ENCODE peak calls at places on chromosomes 6 and 20, in ten cellular contexts. One of them, this sample, is unnamed.

GRCh38 chr6:98014791-98015201 is 731.8 kb upstream of the MMS22L start:
- DNase-seq in adrenal gland: no peak
- DNase-seq in endodermal cell: no peak
- DNase-seq in MM.1S: no peak
- DNase-seq in stomach: no peak
- DNase-seq in fibroblast of lung: no peak
- DNase-seq in retinal pigment epithelial cell: no peak
- DNase-seq in fibroblast of pulmonary artery: no peak
- DNase-seq in NB4: no peak
- DNase-seq in lower leg skin: no peak
- DNase-seq in this sample: no peak

GRCh38 chr20:36447101-36447500 is 94.2 kb upstream of the MYL9 start:
- DNase-seq in endodermal cell: no peak
- DNase-seq in stomach: no peak
- DNase-seq in fibroblast of pulmonary artery: no peak
- DNase-seq in retinal pigment epithelial cell: no peak
- DNase-seq in adrenal gland: no peak
- DNase-seq in fibroblast of lung: no peak
- DNase-seq in lower leg skin: no peak
- DNase-seq in NB4: no peak
- DNase-seq in MM.1S: no peak
- DNase-seq in this sample: no peak

GRCh38 chr20:17712708-17713107 is 12.9 kb downstream of the BANF2 start:
- DNase-seq in stomach: no peak
- DNase-seq in retinal pigment epithelial cell: no peak
- DNase-seq in lower leg skin: no peak
- DNase-seq in fibroblast of pulmonary artery: no peak
- DNase-seq in fibroblast of lung: peak
- DNase-seq in NB4: no peak
- DNase-seq in endodermal cell: no peak
- DNase-seq in MM.1S: no peak
- DNase-seq in adrenal gland: no peak
- DNase-seq in this sample: no peak

GRCh38 chr6:4370066-4370465 is 234.7 kb upstream of the ECI2 start:
- DNase-seq in adrenal gland: no peak
- DNase-seq in lower leg skin: no peak
- DNase-seq in fibroblast of pulmonary artery: peak
- DNase-seq in endodermal cell: peak
- DNase-seq in stomach: no peak
- DNase-seq in fibroblast of lung: peak
- DNase-seq in MM.1S: no peak
- DNase-seq in NB4: no peak
- DNase-seq in retinal pigment epithelial cell: peak
- DNase-seq in this sample: no peak

GRCh38 chr6:165658395-165659058 is 4.5 kb downstream of the PDE10A start:
- DNase-seq in endodermal cell: no peak
- DNase-seq in fibroblast of pulmonary artery: no peak
- DNase-seq in NB4: no peak
- DNase-seq in adrenal gland: no peak
- DNase-seq in stomach: peak
- DNase-seq in retinal pigment epithelial cell: no peak
- DNase-seq in MM.1S: no peak
- DNase-seq in lower leg skin: no peak
- DNase-seq in fibroblast of lung: no peak
- DNase-seq in this sample: no peak

GRCh38 chr20:48879609-48880008 is 41.9 kb upstream of the ARFGEF2 start:
- DNase-seq in fibroblast of lung: no peak
- DNase-seq in retinal pigment epithelial cell: no peak
- DNase-seq in NB4: no peak
- DNase-seq in lower leg skin: no peak
- DNase-seq in MM.1S: no peak
- DNase-seq in fibroblast of pulmonary artery: peak
- DNase-seq in endodermal cell: no peak
- DNase-seq in stomach: no peak
- DNase-seq in adrenal gland: no peak
- DNase-seq in this sample: no peak

GRCh38 chr6:20168668-20169633 is 43.3 kb downstream of the MBOAT1 start:
- DNase-seq in MM.1S: no peak
- DNase-seq in fibroblast of pulmonary artery: peak
- DNase-seq in NB4: peak
- DNase-seq in lower leg skin: peak
- DNase-seq in stomach: no peak
- DNase-seq in adrenal gland: no peak
- DNase-seq in retinal pigment epithelial cell: no peak
- DNase-seq in endodermal cell: no peak
- DNase-seq in fibroblast of lung: no peak
- DNase-seq in this sample: no peak

GRCh38 chr6:33297956-33298772 is 578 bp downstream of the RGL2 start:
- DNase-seq in fibroblast of lung: peak
- DNase-seq in adrenal gland: peak
- DNase-seq in stomach: peak
- DNase-seq in MM.1S: peak
- DNase-seq in NB4: peak
- DNase-seq in fibroblast of pulmonary artery: peak
- DNase-seq in lower leg skin: peak
- DNase-seq in retinal pigment epithelial cell: no peak
- DNase-seq in endodermal cell: peak
- DNase-seq in this sample: peak

GRCh38 chr6:113291751-113292445 is 565.2 kb upstream of the MARCKS start:
- DNase-seq in stomach: no peak
- DNase-seq in retinal pigment epithelial cell: no peak
- DNase-seq in lower leg skin: no peak
- DNase-seq in endodermal cell: no peak
- DNase-seq in fibroblast of pulmonary artery: peak
- DNase-seq in NB4: no peak
- DNase-seq in adrenal gland: no peak
- DNase-seq in MM.1S: no peak
- DNase-seq in fibroblast of lung: peak
- DNase-seq in this sample: no peak

GRCh38 chr6:157240960-157241311 is 82.4 kb downstream of the TMEM242 start:
- DNase-seq in adrenal gland: no peak
- DNase-seq in stomach: no peak
- DNase-seq in NB4: no peak
- DNase-seq in fibroblast of pulmonary artery: no peak
- DNase-seq in fibroblast of lung: no peak
- DNase-seq in endodermal cell: no peak
- DNase-seq in lower leg skin: no peak
- DNase-seq in MM.1S: no peak
- DNase-seq in retinal pigment epithelial cell: no peak
- DNase-seq in this sample: no peak

GRCh38 chr20:41124451-41125094 is 12.8 kb upstream of the PLCG1 start:
- DNase-seq in stomach: no peak
- DNase-seq in MM.1S: no peak
- DNase-seq in retinal pigment epithelial cell: no peak
- DNase-seq in endodermal cell: no peak
- DNase-seq in NB4: no peak
- DNase-seq in fibroblast of pulmonary artery: no peak
- DNase-seq in lower leg skin: no peak
- DNase-seq in fibroblast of lung: no peak
- DNase-seq in adrenal gland: no peak
- DNase-seq in this sample: no peak

GRCh38 chr6:37207903-37208456 is 38.0 kb downstream of the PIM1 start:
- DNase-seq in fibroblast of pulmonary artery: peak
- DNase-seq in stomach: peak
- DNase-seq in endodermal cell: peak
- DNase-seq in retinal pigment epithelial cell: peak
- DNase-seq in lower leg skin: peak
- DNase-seq in fibroblast of lung: peak
- DNase-seq in adrenal gland: peak
- DNase-seq in MM.1S: peak
- DNase-seq in NB4: peak
- DNase-seq in this sample: peak

GRCh38 chr6:37208793-37209192 is 38.8 kb downstream of the PIM1 start:
- DNase-seq in fibroblast of pulmonary artery: no peak
- DNase-seq in endodermal cell: peak
- DNase-seq in NB4: no peak
- DNase-seq in stomach: no peak
- DNase-seq in retinal pigment epithelial cell: no peak
- DNase-seq in lower leg skin: no peak
- DNase-seq in fibroblast of lung: no peak
- DNase-seq in adrenal gland: no peak
- DNase-seq in MM.1S: no peak
- DNase-seq in this sample: no peak

GRCh38 chr6:37212268-37212667 is 42.3 kb downstream of the PIM1 start:
- DNase-seq in adrenal gland: no peak
- DNase-seq in stomach: no peak
- DNase-seq in retinal pigment epithelial cell: no peak
- DNase-seq in MM.1S: no peak
- DNase-seq in fibroblast of pulmonary artery: no peak
- DNase-seq in NB4: no peak
- DNase-seq in lower leg skin: no peak
- DNase-seq in fibroblast of lung: no peak
- DNase-seq in endodermal cell: peak
- DNase-seq in this sample: no peak

GRCh38 chr6:37209461-37210205 is 39.7 kb downstream of the PIM1 start:
- DNase-seq in NB4: no peak
- DNase-seq in adrenal gland: no peak
- DNase-seq in lower leg skin: no peak
- DNase-seq in fibroblast of pulmonary artery: no peak
- DNase-seq in stomach: no peak
- DNase-seq in fibroblast of lung: no peak
- DNase-seq in retinal pigment epithelial cell: no peak
- DNase-seq in MM.1S: no peak
- DNase-seq in endodermal cell: peak
- DNase-seq in this sample: peak

DNA sequence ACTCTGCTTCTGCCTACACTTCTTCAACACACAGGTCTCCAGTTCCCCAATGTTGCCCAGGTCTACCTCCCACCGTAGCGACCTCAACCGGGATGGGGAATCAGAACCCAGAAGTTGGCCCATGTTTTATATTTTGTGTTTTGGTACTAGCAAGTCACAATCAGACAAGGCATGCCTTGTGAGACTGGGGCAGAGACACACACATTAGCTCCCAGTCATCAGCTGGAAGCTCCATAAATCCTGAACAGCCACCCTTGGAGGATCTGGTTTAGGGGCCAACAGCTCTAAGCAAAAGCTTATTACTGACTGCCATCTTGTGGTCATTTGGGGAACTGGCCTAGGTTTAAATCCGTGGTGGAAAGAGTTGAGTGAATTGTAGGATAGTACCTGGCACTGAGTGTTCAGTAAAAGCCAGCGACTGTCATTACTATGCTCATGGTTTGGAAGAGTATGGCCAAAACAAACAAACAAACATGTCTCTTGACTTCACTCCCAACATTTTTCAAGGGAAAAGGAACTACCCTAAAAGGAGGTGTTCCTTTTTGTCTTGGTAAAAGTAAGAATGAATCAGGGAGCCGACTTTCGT is 40.5 kb downstream of the PIM1 start:
- DNase-seq in lower leg skin: peak
- DNase-seq in MM.1S: peak
- DNase-seq in NB4: peak
- DNase-seq in fibroblast of pulmonary artery: peak
- DNase-seq in retinal pigment epithelial cell: peak
- DNase-seq in stomach: peak
- DNase-seq in adrenal gland: peak
- DNase-seq in endodermal cell: peak
- DNase-seq in fibroblast of lung: peak
- DNase-seq in this sample: peak
- TF ChIP-seq CTCF in lower leg skin: no peak
- TF ChIP-seq CTCF in MM.1S: peak
- TF ChIP-seq CTCF in NB4: peak
- TF ChIP-seq CTCF in fibroblast of pulmonary artery: peak
- TF ChIP-seq CTCF in retinal pigment epithelial cell: peak
- TF ChIP-seq CTCF in stomach: peak
- TF ChIP-seq CTCF in adrenal gland: peak
- TF ChIP-seq CTCF in endodermal cell: peak
- TF ChIP-seq CTCF in fibroblast of lung: peak
- TF ChIP-seq CTCF in this sample: peak

DNA sequence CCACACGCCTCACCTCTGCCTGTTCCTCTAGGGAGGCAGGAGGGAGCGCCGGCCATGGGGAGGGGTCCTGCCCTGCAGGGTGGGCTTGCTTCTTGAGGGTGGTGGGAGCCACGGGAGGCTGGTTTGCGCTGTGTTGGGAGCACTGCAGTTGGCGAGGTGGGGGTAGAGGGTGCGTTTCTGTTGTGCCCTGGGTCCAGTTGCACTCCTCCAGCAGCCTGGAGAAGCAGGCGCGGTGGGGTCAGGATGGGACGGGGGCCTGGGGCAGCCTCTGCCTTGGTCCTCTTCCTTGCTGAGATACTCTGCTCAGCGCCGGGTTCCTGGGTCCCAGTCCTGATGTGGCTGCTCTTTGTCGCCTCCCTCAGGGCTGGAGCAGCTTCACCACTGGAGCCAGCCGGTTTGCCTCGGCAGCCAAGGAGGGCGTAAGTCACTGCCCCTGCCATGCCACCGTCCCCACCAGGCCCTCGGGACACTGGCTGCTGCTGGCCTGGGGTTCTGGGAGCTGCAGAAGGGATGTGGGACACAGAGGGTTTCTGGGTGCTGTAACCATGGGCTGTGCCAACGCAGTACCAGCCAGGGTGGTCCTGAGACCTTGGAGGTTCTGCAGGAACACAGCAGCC is 8.4 kb downstream of the ARFGAP1 start:
- DNase-seq in NB4: peak
- DNase-seq in stomach: no peak
- DNase-seq in MM.1S: no peak
- DNase-seq in fibroblast of lung: no peak
- DNase-seq in fibroblast of pulmonary artery: no peak
- DNase-seq in retinal pigment epithelial cell: no peak
- DNase-seq in lower leg skin: no peak
- DNase-seq in adrenal gland: no peak
- DNase-seq in endodermal cell: peak
- DNase-seq in this sample: no peak
- TF ChIP-seq CTCF in NB4: peak
- TF ChIP-seq CTCF in stomach: no peak
- TF ChIP-seq CTCF in MM.1S: no peak
- TF ChIP-seq CTCF in fibroblast of lung: no peak
- TF ChIP-seq CTCF in fibroblast of pulmonary artery: peak
- TF ChIP-seq CTCF in retinal pigment epithelial cell: peak
- TF ChIP-seq CTCF in lower leg skin: no peak
- TF ChIP-seq CTCF in adrenal gland: no peak
- TF ChIP-seq CTCF in endodermal cell: peak
- TF ChIP-seq CTCF in this sample: no peak

DNA sequence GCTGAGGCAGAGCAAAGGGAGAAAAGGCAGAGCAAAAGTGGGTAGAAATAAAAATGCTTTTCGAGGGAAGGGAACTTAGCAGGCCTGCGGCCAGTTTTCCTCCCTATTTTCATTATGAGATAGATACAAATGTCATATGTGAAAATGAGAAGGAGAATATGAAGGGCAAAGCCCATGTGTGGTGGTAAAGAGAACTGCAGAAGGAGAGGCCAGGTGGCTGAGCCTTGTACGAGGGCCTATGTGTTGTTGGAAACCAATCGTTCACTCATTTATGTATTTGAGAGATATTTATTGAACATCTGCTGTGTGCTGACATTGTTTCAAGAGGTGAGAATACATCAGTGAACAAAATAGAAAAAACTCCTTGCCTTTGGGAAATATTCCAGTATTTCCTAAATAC is 147.7 kb downstream of the SH3BGRL2 start:
- DNase-seq in stomach: no peak
- DNase-seq in endodermal cell: no peak
- DNase-seq in fibroblast of pulmonary artery: no peak
- DNase-seq in MM.1S: no peak
- DNase-seq in NB4: no peak
- DNase-seq in adrenal gland: no peak
- DNase-seq in lower leg skin: no peak
- DNase-seq in retinal pigment epithelial cell: no peak
- DNase-seq in fibroblast of lung: no peak
- DNase-seq in this sample: no peak
- TF ChIP-seq CTCF in stomach: no peak
- TF ChIP-seq CTCF in endodermal cell: peak
- TF ChIP-seq CTCF in fibroblast of pulmonary artery: no peak
- TF ChIP-seq CTCF in MM.1S: peak
- TF ChIP-seq CTCF in NB4: no peak
- TF ChIP-seq CTCF in adrenal gland: no peak
- TF ChIP-seq CTCF in lower leg skin: no peak
- TF ChIP-seq CTCF in retinal pigment epithelial cell: no peak
- TF ChIP-seq CTCF in fibroblast of lung: no peak
- TF ChIP-seq CTCF in this sample: no peak

GRCh38 chr6:24867104-24867703 is 68.5 kb upstream of the ARMH2 start:
- DNase-seq in endodermal cell: no peak
- DNase-seq in fibroblast of lung: no peak
- DNase-seq in MM.1S: no peak
- DNase-seq in fibroblast of pulmonary artery: no peak
- DNase-seq in lower leg skin: no peak
- DNase-seq in NB4: no peak
- DNase-seq in adrenal gland: no peak
- DNase-seq in stomach: no peak
- DNase-seq in retinal pigment epithelial cell: no peak
- DNase-seq in this sample: peak
- TF ChIP-seq CTCF in endodermal cell: peak
- TF ChIP-seq CTCF in fibroblast of lung: no peak
- TF ChIP-seq CTCF in MM.1S: no peak
- TF ChIP-seq CTCF in fibroblast of pulmonary artery: no peak
- TF ChIP-seq CTCF in lower leg skin: no peak
- TF ChIP-seq CTCF in NB4: no peak
- TF ChIP-seq CTCF in adrenal gland: no peak
- TF ChIP-seq CTCF in stomach: no peak
- TF ChIP-seq CTCF in retinal pigment epithelial cell: no peak
- TF ChIP-seq CTCF in this sample: no peak

This sample was measured in activated CD8-positive, alpha-beta T cell treated with anti-CD3 and anti-CD28 coated beads for 36 hours.